ENCODE peak calls at places on chromosomes 5 and 9, in seven cellular contexts. One of them, this sample, is unnamed.

GRCh38 chr9:92327283-92327850 is 1.6 kb downstream of the CENPP start:
- DNase-seq in AG04450: no peak
- DNase-seq in H54: no peak
- DNase-seq in stimulated activated CD4-positive, alpha-beta T cell treated with anti-CD3 and anti-CD28 coated beads, Interleukin-2, amount 100 ng/mL, for 48 hours: no peak
- DNase-seq in ovary: no peak
- DNase-seq in fibroblast of lung: no peak
- DNase-seq in nephron progenitor cell: no peak
- DNase-seq in this sample: no peak

GRCh38 chr9:134962998-134963364 is 45.3 kb upstream of the FCN1 start:
- DNase-seq in AG04450: no peak
- DNase-seq in H54: no peak
- DNase-seq in stimulated activated CD4-positive, alpha-beta T cell treated with anti-CD3 and anti-CD28 coated beads, Interleukin-2, amount 100 ng/mL, for 48 hours: no peak
- DNase-seq in ovary: peak
- DNase-seq in fibroblast of lung: no peak
- DNase-seq in nephron progenitor cell: no peak
- DNase-seq in this sample: no peak

GRCh38 chr9:126159661-126160060 is 167.0 kb upstream of the MVB12B start:
- DNase-seq in AG04450: no peak
- DNase-seq in H54: no peak
- DNase-seq in stimulated activated CD4-positive, alpha-beta T cell treated with anti-CD3 and anti-CD28 coated beads, Interleukin-2, amount 100 ng/mL, for 48 hours: no peak
- DNase-seq in ovary: peak
- DNase-seq in fibroblast of lung: no peak
- DNase-seq in nephron progenitor cell: no peak
- DNase-seq in this sample: no peak

GRCh38 chr5:24068507-24068906 is 561.1 kb downstream of the PRDM9 start:
- DNase-seq in AG04450: no peak
- DNase-seq in H54: no peak
- DNase-seq in stimulated activated CD4-positive, alpha-beta T cell treated with anti-CD3 and anti-CD28 coated beads, Interleukin-2, amount 100 ng/mL, for 48 hours: no peak
- DNase-seq in ovary: no peak
- DNase-seq in fibroblast of lung: no peak
- DNase-seq in nephron progenitor cell: no peak
- DNase-seq in this sample: no peak

GRCh38 chr5:68872088-68872842 is 221.5 kb upstream of the SLC30A5 start:
- DNase-seq in AG04450: no peak
- DNase-seq in H54: no peak
- DNase-seq in stimulated activated CD4-positive, alpha-beta T cell treated with anti-CD3 and anti-CD28 coated beads, Interleukin-2, amount 100 ng/mL, for 48 hours: no peak
- DNase-seq in ovary: no peak
- DNase-seq in fibroblast of lung: peak
- DNase-seq in nephron progenitor cell: no peak
- DNase-seq in this sample: peak

GRCh38 chr5:177336112-177336511 is 15.4 kb downstream of the LMAN2 start:
- DNase-seq in AG04450: no peak
- DNase-seq in H54: peak
- DNase-seq in stimulated activated CD4-positive, alpha-beta T cell treated with anti-CD3 and anti-CD28 coated beads, Interleukin-2, amount 100 ng/mL, for 48 hours: no peak
- DNase-seq in ovary: no peak
- DNase-seq in fibroblast of lung: peak
- DNase-seq in nephron progenitor cell: no peak
- DNase-seq in this sample: peak

GRCh38 chr9:1400983-1401382 is 350.8 kb downstream of the DMRT2 start:
- DNase-seq in AG04450: no peak
- DNase-seq in H54: no peak
- DNase-seq in stimulated activated CD4-positive, alpha-beta T cell treated with anti-CD3 and anti-CD28 coated beads, Interleukin-2, amount 100 ng/mL, for 48 hours: no peak
- DNase-seq in ovary: no peak
- DNase-seq in fibroblast of lung: no peak
- DNase-seq in nephron progenitor cell: peak
- DNase-seq in this sample: no peak

GRCh38 chr5:33032161-33033085 is 321.3 kb downstream of the NPR3 start:
- DNase-seq in AG04450: no peak
- DNase-seq in H54: no peak
- DNase-seq in stimulated activated CD4-positive, alpha-beta T cell treated with anti-CD3 and anti-CD28 coated beads, Interleukin-2, amount 100 ng/mL, for 48 hours: no peak
- DNase-seq in ovary: no peak
- DNase-seq in fibroblast of lung: peak
- DNase-seq in nephron progenitor cell: no peak
- DNase-seq in this sample: no peak

GRCh38 chr5:15683332-15683731 is 183.4 kb downstream of the FBXL7 start:
- DNase-seq in AG04450: no peak
- DNase-seq in H54: no peak
- DNase-seq in stimulated activated CD4-positive, alpha-beta T cell treated with anti-CD3 and anti-CD28 coated beads, Interleukin-2, amount 100 ng/mL, for 48 hours: no peak
- DNase-seq in ovary: peak
- DNase-seq in fibroblast of lung: peak
- DNase-seq in nephron progenitor cell: peak
- DNase-seq in this sample: peak

GRCh38 chr9:1018121-1018520 is 32.0 kb upstream of the DMRT2 start:
- DNase-seq in AG04450: no peak
- DNase-seq in H54: no peak
- DNase-seq in stimulated activated CD4-positive, alpha-beta T cell treated with anti-CD3 and anti-CD28 coated beads, Interleukin-2, amount 100 ng/mL, for 48 hours: no peak
- DNase-seq in ovary: no peak
- DNase-seq in fibroblast of lung: no peak
- DNase-seq in nephron progenitor cell: peak
- DNase-seq in this sample: peak

GRCh38 chr5:73901045-73901444 is 275.0 kb downstream of the ARHGEF28 start:
- DNase-seq in AG04450: peak
- DNase-seq in H54: peak
- DNase-seq in stimulated activated CD4-positive, alpha-beta T cell treated with anti-CD3 and anti-CD28 coated beads, Interleukin-2, amount 100 ng/mL, for 48 hours: no peak
- DNase-seq in ovary: no peak
- DNase-seq in fibroblast of lung: peak
- DNase-seq in nephron progenitor cell: no peak
- DNase-seq in this sample: peak

GRCh38 chr5:155954739-155955445 is 372.1 kb upstream of the SGCD start:
- DNase-seq in AG04450: peak
- DNase-seq in H54: no peak
- DNase-seq in stimulated activated CD4-positive, alpha-beta T cell treated with anti-CD3 and anti-CD28 coated beads, Interleukin-2, amount 100 ng/mL, for 48 hours: no peak
- DNase-seq in ovary: no peak
- DNase-seq in fibroblast of lung: peak
- DNase-seq in nephron progenitor cell: no peak
- DNase-seq in this sample: no peak

GRCh38 chr5:104513621-104514020 is 951.0 kb upstream of the NUDT12 start:
- DNase-seq in AG04450: no peak
- DNase-seq in H54: no peak
- DNase-seq in stimulated activated CD4-positive, alpha-beta T cell treated with anti-CD3 and anti-CD28 coated beads, Interleukin-2, amount 100 ng/mL, for 48 hours: no peak
- DNase-seq in ovary: no peak
- DNase-seq in fibroblast of lung: no peak
- DNase-seq in nephron progenitor cell: no peak
- DNase-seq in this sample: peak

GRCh38 chr9:111301195-111301594 is 28.8 kb downstream of the OR2K2 start:
- DNase-seq in AG04450: no peak
- DNase-seq in H54: no peak
- DNase-seq in stimulated activated CD4-positive, alpha-beta T cell treated with anti-CD3 and anti-CD28 coated beads, Interleukin-2, amount 100 ng/mL, for 48 hours: no peak
- DNase-seq in ovary: no peak
- DNase-seq in fibroblast of lung: peak
- DNase-seq in nephron progenitor cell: no peak
- DNase-seq in this sample: no peak

GRCh38 chr9:121345070-121345469 is 25.0 kb downstream of the STOM start:
- DNase-seq in AG04450: no peak
- DNase-seq in H54: no peak
- DNase-seq in stimulated activated CD4-positive, alpha-beta T cell treated with anti-CD3 and anti-CD28 coated beads, Interleukin-2, amount 100 ng/mL, for 48 hours: no peak
- DNase-seq in ovary: no peak
- DNase-seq in fibroblast of lung: no peak
- DNase-seq in nephron progenitor cell: no peak
- DNase-seq in this sample: no peak

GRCh38 chr5:154394328-154394727 is 51.5 kb upstream of the SAP30L start:
- DNase-seq in AG04450: no peak
- DNase-seq in H54: no peak
- DNase-seq in stimulated activated CD4-positive, alpha-beta T cell treated with anti-CD3 and anti-CD28 coated beads, Interleukin-2, amount 100 ng/mL, for 48 hours: no peak
- DNase-seq in ovary: no peak
- DNase-seq in fibroblast of lung: no peak
- DNase-seq in nephron progenitor cell: no peak
- DNase-seq in this sample: no peak

GRCh38 chr5:149938272-149938671 is 6.3 kb downstream of the PDE6A start:
- DNase-seq in AG04450: no peak
- DNase-seq in H54: no peak
- DNase-seq in stimulated activated CD4-positive, alpha-beta T cell treated with anti-CD3 and anti-CD28 coated beads, Interleukin-2, amount 100 ng/mL, for 48 hours: no peak
- DNase-seq in ovary: no peak
- DNase-seq in fibroblast of lung: peak
- DNase-seq in nephron progenitor cell: no peak
- DNase-seq in this sample: peak

GRCh38 chr5:42772265-42772993 is 15.8 kb downstream of the CCDC152 start:
- DNase-seq in AG04450: no peak
- DNase-seq in H54: no peak
- DNase-seq in stimulated activated CD4-positive, alpha-beta T cell treated with anti-CD3 and anti-CD28 coated beads, Interleukin-2, amount 100 ng/mL, for 48 hours: no peak
- DNase-seq in ovary: no peak
- DNase-seq in fibroblast of lung: no peak
- DNase-seq in nephron progenitor cell: no peak
- DNase-seq in this sample: no peak

GRCh38 chr5:146704949-146705665 is 173.4 kb downstream of the PPP2R2B start:
- DNase-seq in AG04450: no peak
- DNase-seq in H54: no peak
- DNase-seq in stimulated activated CD4-positive, alpha-beta T cell treated with anti-CD3 and anti-CD28 coated beads, Interleukin-2, amount 100 ng/mL, for 48 hours: no peak
- DNase-seq in ovary: no peak
- DNase-seq in fibroblast of lung: no peak
- DNase-seq in nephron progenitor cell: no peak
- DNase-seq in this sample: no peak

GRCh38 chr5:143216211-143216610 is 187.3 kb downstream of the NR3C1 start:
- DNase-seq in AG04450: no peak
- DNase-seq in H54: no peak
- DNase-seq in stimulated activated CD4-positive, alpha-beta T cell treated with anti-CD3 and anti-CD28 coated beads, Interleukin-2, amount 100 ng/mL, for 48 hours: no peak
- DNase-seq in ovary: no peak
- DNase-seq in fibroblast of lung: no peak
- DNase-seq in nephron progenitor cell: no peak
- DNase-seq in this sample: no peak

GRCh38 chr5:149128023-149128875 is 13.0 kb upstream of the ABLIM3 start:
- DNase-seq in AG04450: no peak
- DNase-seq in H54: peak
- DNase-seq in stimulated activated CD4-positive, alpha-beta T cell treated with anti-CD3 and anti-CD28 coated beads, Interleukin-2, amount 100 ng/mL, for 48 hours: no peak
- DNase-seq in ovary: no peak
- DNase-seq in fibroblast of lung: peak
- DNase-seq in nephron progenitor cell: peak
- DNase-seq in this sample: peak

GRCh38 chr9:87147803-87148202 is 200.5 kb upstream of the GAS1 start:
- DNase-seq in AG04450: no peak
- DNase-seq in H54: no peak
- DNase-seq in stimulated activated CD4-positive, alpha-beta T cell treated with anti-CD3 and anti-CD28 coated beads, Interleukin-2, amount 100 ng/mL, for 48 hours: no peak
- DNase-seq in ovary: no peak
- DNase-seq in fibroblast of lung: no peak
- DNase-seq in nephron progenitor cell: no peak
- DNase-seq in this sample: no peak

GRCh38 chr5:158126442-158127399 is 267.8 kb upstream of the CLINT1 start:
- DNase-seq in AG04450: no peak
- DNase-seq in H54: no peak
- DNase-seq in stimulated activated CD4-positive, alpha-beta T cell treated with anti-CD3 and anti-CD28 coated beads, Interleukin-2, amount 100 ng/mL, for 48 hours: no peak
- DNase-seq in ovary: no peak
- DNase-seq in fibroblast of lung: peak
- DNase-seq in nephron progenitor cell: no peak
- DNase-seq in this sample: no peak

GRCh38 chr5:116520706-116521105 is 53.9 kb downstream of the SEMA6A start:
- DNase-seq in AG04450: no peak
- DNase-seq in H54: no peak
- DNase-seq in stimulated activated CD4-positive, alpha-beta T cell treated with anti-CD3 and anti-CD28 coated beads, Interleukin-2, amount 100 ng/mL, for 48 hours: no peak
- DNase-seq in ovary: no peak
- DNase-seq in fibroblast of lung: no peak
- DNase-seq in nephron progenitor cell: no peak
- DNase-seq in this sample: no peak

GRCh38 chr5:65916066-65916465 is 10.3 kb upstream of the ERBIN start:
- DNase-seq in AG04450: no peak
- DNase-seq in H54: no peak
- DNase-seq in stimulated activated CD4-positive, alpha-beta T cell treated with anti-CD3 and anti-CD28 coated beads, Interleukin-2, amount 100 ng/mL, for 48 hours: no peak
- DNase-seq in ovary: no peak
- DNase-seq in fibroblast of lung: no peak
- DNase-seq in nephron progenitor cell: no peak
- DNase-seq in this sample: no peak

GRCh38 chr9:135342206-135343130 is 137.1 kb upstream of the PPP1R26 start:
- DNase-seq in AG04450: no peak
- DNase-seq in H54: no peak
- DNase-seq in stimulated activated CD4-positive, alpha-beta T cell treated with anti-CD3 and anti-CD28 coated beads, Interleukin-2, amount 100 ng/mL, for 48 hours: no peak
- DNase-seq in ovary: no peak
- DNase-seq in fibroblast of lung: no peak
- DNase-seq in nephron progenitor cell: no peak
- DNase-seq in this sample: no peak

GRCh38 chr5:9572246-9572645 is 26.4 kb upstream of the SEMA5A start:
- DNase-seq in AG04450: no peak
- DNase-seq in H54: no peak
- DNase-seq in stimulated activated CD4-positive, alpha-beta T cell treated with anti-CD3 and anti-CD28 coated beads, Interleukin-2, amount 100 ng/mL, for 48 hours: no peak
- DNase-seq in ovary: no peak
- DNase-seq in fibroblast of lung: no peak
- DNase-seq in nephron progenitor cell: no peak
- DNase-seq in this sample: no peak

GRCh38 chr5:119336262-119336661 is 19.6 kb upstream of the TNFAIP8 start:
- DNase-seq in AG04450: no peak
- DNase-seq in H54: no peak
- DNase-seq in stimulated activated CD4-positive, alpha-beta T cell treated with anti-CD3 and anti-CD28 coated beads, Interleukin-2, amount 100 ng/mL, for 48 hours: no peak
- DNase-seq in ovary: no peak
- DNase-seq in fibroblast of lung: no peak
- DNase-seq in nephron progenitor cell: no peak
- DNase-seq in this sample: no peak

GRCh38 chr9:21525174-21525573 is 43.1 kb upstream of the IFNE start:
- DNase-seq in AG04450: no peak
- DNase-seq in H54: no peak
- DNase-seq in stimulated activated CD4-positive, alpha-beta T cell treated with anti-CD3 and anti-CD28 coated beads, Interleukin-2, amount 100 ng/mL, for 48 hours: no peak
- DNase-seq in ovary: no peak
- DNase-seq in fibroblast of lung: no peak
- DNase-seq in nephron progenitor cell: no peak
- DNase-seq in this sample: no peak

GRCh38 chr5:119541716-119542115 is 87.6 kb upstream of the FAM170A start:
- DNase-seq in AG04450: no peak
- DNase-seq in H54: no peak
- DNase-seq in stimulated activated CD4-positive, alpha-beta T cell treated with anti-CD3 and anti-CD28 coated beads, Interleukin-2, amount 100 ng/mL, for 48 hours: no peak
- DNase-seq in ovary: no peak
- DNase-seq in fibroblast of lung: no peak
- DNase-seq in nephron progenitor cell: no peak
- DNase-seq in this sample: no peak

GRCh38 chr9:31671011-31671410 is 713.4 kb upstream of the ACO1 start:
- DNase-seq in AG04450: no peak
- DNase-seq in H54: no peak
- DNase-seq in stimulated activated CD4-positive, alpha-beta T cell treated with anti-CD3 and anti-CD28 coated beads, Interleukin-2, amount 100 ng/mL, for 48 hours: no peak
- DNase-seq in ovary: no peak
- DNase-seq in fibroblast of lung: no peak
- DNase-seq in nephron progenitor cell: no peak
- DNase-seq in this sample: no peak

GRCh38 chr9:133158695-133159094 is 5.0 kb downstream of the GBGT1 start:
- DNase-seq in AG04450: no peak
- DNase-seq in H54: no peak
- DNase-seq in stimulated activated CD4-positive, alpha-beta T cell treated with anti-CD3 and anti-CD28 coated beads, Interleukin-2, amount 100 ng/mL, for 48 hours: no peak
- DNase-seq in ovary: peak
- DNase-seq in fibroblast of lung: no peak
- DNase-seq in nephron progenitor cell: no peak
- DNase-seq in this sample: no peak

GRCh38 chr5:84729326-84729725 is 344.6 kb upstream of the EDIL3 start:
- DNase-seq in AG04450: peak
- DNase-seq in H54: no peak
- DNase-seq in stimulated activated CD4-positive, alpha-beta T cell treated with anti-CD3 and anti-CD28 coated beads, Interleukin-2, amount 100 ng/mL, for 48 hours: no peak
- DNase-seq in ovary: no peak
- DNase-seq in fibroblast of lung: peak
- DNase-seq in nephron progenitor cell: no peak
- DNase-seq in this sample: peak

GRCh38 chr5:61245936-61246335 is 83.7 kb upstream of the SMIM15 start:
- DNase-seq in AG04450: no peak
- DNase-seq in H54: peak
- DNase-seq in stimulated activated CD4-positive, alpha-beta T cell treated with anti-CD3 and anti-CD28 coated beads, Interleukin-2, amount 100 ng/mL, for 48 hours: no peak
- DNase-seq in ovary: no peak
- DNase-seq in fibroblast of lung: no peak
- DNase-seq in nephron progenitor cell: no peak
- DNase-seq in this sample: no peak

GRCh38 chr5:100903036-100903887 is at the start of gene ST8SIA4:
- DNase-seq in AG04450: peak
- DNase-seq in H54: peak
- DNase-seq in stimulated activated CD4-positive, alpha-beta T cell treated with anti-CD3 and anti-CD28 coated beads, Interleukin-2, amount 100 ng/mL, for 48 hours: peak
- DNase-seq in ovary: peak
- DNase-seq in fibroblast of lung: peak
- DNase-seq in nephron progenitor cell: peak
- DNase-seq in this sample: peak

This sample was measured in cardiac muscle cell.